ENCODE peak calls at places on chromosomes 13 and 19, in eight cellular contexts. Y is body of pancreas, I is pancreas, W is neuronal stem cell, M is astrocyte, O is IMR-90, L is fibroblast of lung, J is tibial nerve. A is an unnamed sample. For H3K36me3, the result is how much of the 10 kb centered on the place peaks cover.

GRCh38 chr19:2567580-2567979 is 91.7 kb downstream of the GADD45B start:
- DNase-seq in Y (peak), I (no peak), W (no peak), M (no peak), O (no peak), L (no peak), J (peak), A (no peak)

GRCh38 chr19:13267131-13267530 is 116.9 kb downstream of the IER2 start:
- DNase-seq in Y (no peak), I (no peak), W (no peak), M (no peak), O (no peak), L (no peak), J (no peak), A (no peak)

GRCh38 chr19:13843104-13843921 is 33.6 kb upstream of the NANOS3 start:
- DNase-seq in Y (peak), I (peak), W (no peak), M (no peak), O (peak), L (peak), J (no peak), A (no peak)

GRCh38 chr13:55087085-55087484 is 2053.6 kb upstream of the PRR20A start:
- DNase-seq in Y (no peak), I (no peak), W (no peak), M (no peak), O (no peak), L (no peak), J (no peak), A (no peak)

GRCh38 chr19:45576682-45577081 is 7.9 kb downstream of the OPA3 start:
- DNase-seq in Y (no peak), I (no peak), W (no peak), M (no peak), O (no peak), L (no peak), J (no peak), A (no peak)

GRCh38 chr13:92143766-92144165 is 745.3 kb downstream of the GPC5 start:
- DNase-seq in Y (no peak), I (no peak), W (no peak), M (no peak), O (no peak), L (no peak), J (no peak), A (no peak)

GRCh38 chr13:35162420-35162819 is 220.3 kb downstream of the NBEA start:
- DNase-seq in Y (no peak), I (no peak), W (no peak), M (no peak), O (no peak), L (no peak), J (no peak), A (no peak)

GRCh38 chr13:33728271-33729037 is 89.5 kb upstream of the RFC3 start:
- DNase-seq in Y (peak), I (peak), W (no peak), M (no peak), O (no peak), L (no peak), J (peak), A (no peak)

GRCh38 chr19:3556978-3557460 is 367 bp downstream of the MFSD12 start:
- DNase-seq in Y (peak), I (peak), W (no peak), M (peak), O (peak), L (peak), J (no peak), A (peak)

GRCh38 chr19:46755077-46755852 is 9.0 kb upstream of the STRN4 start:
- DNase-seq in Y (no peak), I (no peak), W (no peak), M (no peak), O (peak), L (peak), J (no peak), A (no peak)

GRCh38 chr19:48992571-48993174 is 436 bp downstream of the GYS1 start:
- DNase-seq in Y (no peak), I (no peak), W (no peak), M (no peak), O (no peak), L (no peak), J (no peak), A (no peak)

GRCh38 chr19:13150187-13150918 is at the start of the genes IER2 and STX10:
- DNase-seq in Y (peak), I (peak), W (peak), M (peak), O (peak), L (peak), J (peak), A (peak)

GRCh38 chr13:20702945-20703784 is at the start of gene IL17D:
- DNase-seq in Y (peak), I (no peak), W (no peak), M (no peak), O (no peak), L (no peak), J (no peak), A (peak)

GRCh38 chr13:101144808-101145419 is 271.4 kb downstream of the NALCN start:
- DNase-seq in Y (peak), I (no peak), W (peak), M (peak), O (peak), L (peak), J (no peak), A (no peak)

GRCh38 chr19:7533281-7533819 is 2.2 kb upstream of the PNPLA6 start:
- DNase-seq in Y (peak), I (peak), W (no peak), M (no peak), O (peak), L (peak), J (peak), A (no peak)

GRCh38 chr13:21673592-21674270 is 2.9 kb downstream of the FGF9 start:
- DNase-seq in Y (peak), I (peak), W (peak), M (no peak), O (peak), L (peak), J (no peak), A (no peak)

GRCh38 chr19:10270616-10271394 is at the start of gene ICAM1:
- DNase-seq in Y (peak), I (peak), W (no peak), M (peak), O (peak), L (peak), J (peak), A (peak)

GRCh38 chr13:111954681-111955411 is 112.1 kb upstream of the SOX1 start:
- DNase-seq in Y (no peak), I (no peak), W (no peak), M (no peak), O (no peak), L (no peak), J (no peak), A (no peak)

GRCh38 chr19:32908641-32909190 is 39.1 kb upstream of the SLC7A9 start:
- DNase-seq in Y (no peak), I (no peak), W (no peak), M (no peak), O (no peak), L (no peak), J (no peak), A (no peak)

GRCh38 chr13:112756081-112756480 is 66.2 kb downstream of the ATP11A start:
- DNase-seq in Y (no peak), I (no peak), W (no peak), M (no peak), O (no peak), L (no peak), J (no peak), A (no peak)

GRCh38 chr13:51797664-51798488 is 6.1 kb downstream of the DHRS12 start:
- DNase-seq in Y (peak), I (peak), W (peak), M (peak), O (peak), L (peak), J (no peak), A (peak)

GRCh38 chr19:46141421-46141820 is 6.6 kb upstream of the IGFL2 start:
- DNase-seq in Y (no peak), I (no peak), W (no peak), M (no peak), O (no peak), L (no peak), J (no peak), A (no peak)

GRCh38 chr13:77207943-77208342 is 119.0 kb downstream of the MYCBP2 start:
- DNase-seq in Y (no peak), I (no peak), W (no peak), M (peak), O (peak), L (peak), J (no peak), A (no peak)

GRCh38 chr19:9306443-9306842 is 3.2 kb downstream of the ZNF699 start:
- DNase-seq in Y (no peak), I (no peak), W (no peak), M (peak), O (peak), L (peak), J (no peak), A (no peak)

GRCh38 chr13:40136896-40137295 is 481.4 kb downstream of the COG6 start:
- DNase-seq in Y (no peak), I (no peak), W (no peak), M (no peak), O (no peak), L (no peak), J (no peak), A (no peak)
- H3K4me3 ChIP-seq in Y (no peak), I (no peak), W (no peak), M (no peak), O (no peak), L (no peak), J (no peak), A (no peak)

GRCh38 chr13:99652901-99653300 is 151.6 kb downstream of the TM9SF2 start:
- DNase-seq in Y (no peak), I (no peak), W (no peak), M (no peak), O (no peak), L (no peak), J (no peak), A (no peak)
- H3K36me3 ChIP-seq in Y (under half), I (under half), W (under half), M (under half), O (under half), L (under half), J (under half), A (under half)

DNA sequence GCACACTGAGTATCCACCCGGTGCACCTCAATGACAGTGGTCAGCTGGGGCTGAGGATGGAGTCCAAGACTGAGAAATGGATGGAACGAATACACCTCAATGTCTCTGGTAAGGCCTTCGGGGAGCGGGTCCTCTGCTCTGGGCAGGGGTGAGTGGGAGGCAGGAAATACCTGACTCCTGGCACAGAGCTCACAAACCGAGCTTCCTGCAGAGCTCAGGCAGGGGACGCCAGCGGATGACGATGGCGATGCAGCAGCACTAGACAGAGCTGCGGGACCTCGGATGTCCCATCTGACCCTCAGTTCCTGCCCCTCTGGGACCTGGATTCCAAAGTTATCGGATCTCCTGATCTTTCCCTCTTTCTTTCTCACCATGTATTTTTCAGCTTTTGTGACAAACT is 3.8 kb downstream of the CD22 start:
- DNase-seq in Y (no peak), I (no peak), W (no peak), M (no peak), O (no peak), L (no peak), J (no peak), A (no peak)
- H3K4me3 ChIP-seq in Y (no peak), I (no peak), W (no peak), M (no peak), O (no peak), L (no peak), J (no peak), A (no peak)

GRCh38 chr19:53311897-53312296 is 21.7 kb upstream of the ZNF845 start:
- DNase-seq in Y (no peak), I (no peak), W (no peak), M (no peak), O (no peak), L (no peak), J (no peak), A (no peak)
- H3K36me3 ChIP-seq in Y (under half), I (under half), W (under half), M (under half), O (under half), L (under half), J (under half), A (under half)

DNA sequence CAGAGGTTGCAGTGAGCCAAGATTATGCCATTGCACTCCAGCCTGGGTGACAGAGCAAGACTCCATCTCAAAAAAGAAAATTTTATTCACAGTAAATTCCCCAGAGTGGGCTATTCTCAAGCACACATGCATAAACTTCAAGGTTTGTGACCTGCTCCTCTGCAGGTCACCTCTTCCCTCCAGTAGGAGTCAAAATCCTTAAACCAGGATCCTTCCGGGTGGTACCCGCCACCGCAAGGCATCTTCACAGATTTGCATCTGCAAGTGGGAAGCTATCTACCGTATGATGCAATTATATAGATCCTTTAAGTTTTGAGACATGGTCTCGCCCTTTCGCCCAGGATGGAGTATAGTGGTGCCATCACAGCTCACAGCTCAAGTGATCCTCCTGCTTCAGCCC is 3.0 kb upstream of the ECH1 start:
- DNase-seq in Y (no peak), I (no peak), W (no peak), M (no peak), O (no peak), L (no peak), J (no peak), A (no peak)
- H3K4me3 ChIP-seq in Y (no peak), I (no peak), W (no peak), M (no peak), O (no peak), L (no peak), J (no peak), A (no peak)

DNA sequence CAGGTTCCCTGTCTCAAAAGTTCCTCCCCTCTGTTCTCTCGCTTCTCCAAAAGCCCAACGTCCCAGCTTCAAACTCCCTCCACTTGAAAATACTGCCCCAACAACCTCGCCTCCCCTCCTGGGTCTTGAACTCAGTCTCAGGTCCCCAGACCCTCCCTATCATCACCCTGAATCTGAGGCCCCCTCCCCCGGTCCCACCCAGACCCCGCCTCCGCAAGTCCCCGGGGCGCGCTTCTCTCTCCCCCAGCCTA is 280 bp downstream of the SERTAD3 start:
- DNase-seq in Y (no peak), I (no peak), W (peak), M (no peak), O (no peak), L (no peak), J (no peak), A (no peak)
- H3K36me3 ChIP-seq in Y (under half), I (under half), W (under half), M (under half), O (under half), L (under half), J (under half), A (under half)

DNA sequence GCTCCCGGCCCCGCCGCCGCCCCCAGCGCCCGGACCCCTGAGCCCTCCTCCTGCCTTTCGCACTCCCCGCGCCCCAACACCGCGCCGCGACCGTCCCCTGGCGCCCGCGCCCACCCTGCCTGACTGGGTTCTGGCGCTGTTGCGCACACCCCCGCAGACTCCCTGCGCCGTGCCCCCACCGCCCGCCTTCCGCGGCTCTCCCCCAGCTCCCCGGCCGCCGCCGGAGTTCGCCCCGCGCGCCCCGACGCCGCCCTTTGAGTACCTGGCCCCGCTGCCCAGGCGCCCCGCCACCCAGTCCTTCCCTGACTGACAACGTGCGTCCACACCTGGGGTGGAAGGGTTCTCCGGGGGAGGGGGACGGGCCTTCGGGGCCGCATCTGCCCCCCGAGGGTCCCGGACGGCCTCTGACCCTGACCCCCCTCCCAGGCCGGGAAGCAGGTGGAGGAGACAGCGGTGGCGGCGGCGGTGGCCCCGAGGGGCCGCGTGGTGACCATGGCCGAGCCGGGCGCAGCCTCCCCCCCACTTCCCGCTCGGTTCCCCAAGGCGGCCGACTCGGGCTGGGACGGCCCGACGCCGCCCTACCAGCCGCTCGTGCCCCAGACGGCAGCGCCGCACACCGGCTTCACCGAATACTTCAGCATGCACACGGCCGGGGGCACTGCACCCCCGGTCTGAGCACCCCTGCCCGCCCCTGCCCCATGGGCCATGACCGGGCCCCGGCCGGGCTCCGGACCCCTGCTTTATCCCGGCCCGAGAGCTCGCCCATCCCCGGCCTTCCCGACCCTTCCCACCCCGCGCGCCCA is 1.4 kb upstream of the MEGF8 start:
- DNase-seq in Y (peak), I (no peak), W (no peak), M (no peak), O (no peak), L (no peak), J (no peak), A (no peak)
- H3K4me3 ChIP-seq in Y (no peak), I (peak), W (no peak), M (no peak), O (no peak), L (no peak), J (no peak), A (peak)

GRCh38 chr19:55047951-55048350 is 9.9 kb upstream of the GP6 start:
- DNase-seq in Y (no peak), I (no peak), W (no peak), M (no peak), O (no peak), L (no peak), J (no peak), A (no peak)

GRCh38 chr19:55048446-55048845 is 10.4 kb upstream of the GP6 start:
- DNase-seq in Y (no peak), I (no peak), W (no peak), M (no peak), O (no peak), L (no peak), J (no peak), A (no peak)

GRCh38 chr19:55053735-55054134 is 9.2 kb downstream of the RDH13 start:
- DNase-seq in Y (no peak), I (no peak), W (no peak), M (no peak), O (no peak), L (no peak), J (no peak), A (no peak)

GRCh38 chr19:55046975-55047622 is 9.0 kb upstream of the GP6 start:
- DNase-seq in Y (no peak), I (no peak), W (no peak), M (no peak), O (no peak), L (no peak), J (no peak), A (no peak)

GRCh38 chr19:55050749-55051532 is 12.0 kb downstream of the RDH13 start:
- DNase-seq in Y (no peak), I (no peak), W (no peak), M (no peak), O (no peak), L (no peak), J (no peak), A (no peak)
- H3K36me3 ChIP-seq in Y (under half), I (under half), W (half or more), M (under half), O (under half), L (under half), J (half or more), A (under half)

A was measured in CD8-positive, alpha-beta T cell.